ENCODE peak calls at places on chromosomes 6 and 20, in ten cellular contexts. One of them, this sample, is unnamed.

GRCh38 chr6:136696238-136696637 is 96.0 kb downstream of the MAP3K5 start:
- DNase-seq in AG04450: no peak
- DNase-seq in coronary artery: no peak
- DNase-seq in lower leg skin: no peak
- DNase-seq in AG09309: no peak
- DNase-seq in cardiac fibroblast: peak
- DNase-seq in endodermal cell: no peak
- DNase-seq in ovary: no peak
- DNase-seq in PC-3: no peak
- DNase-seq in spleen: no peak
- DNase-seq in this sample: no peak

GRCh38 chr20:49446808-49447207 is 35.7 kb downstream of the KCNB1 start:
- DNase-seq in coronary artery: peak
- DNase-seq in AG04450: no peak
- DNase-seq in endodermal cell: peak
- DNase-seq in PC-3: no peak
- DNase-seq in ovary: peak
- DNase-seq in spleen: no peak
- DNase-seq in lower leg skin: peak
- DNase-seq in AG09309: no peak
- DNase-seq in cardiac fibroblast: peak
- DNase-seq in this sample: no peak

GRCh38 chr20:38806855-38807655 is 1.6 kb downstream of the PPP1R16B start:
- DNase-seq in AG04450: no peak
- DNase-seq in PC-3: no peak
- DNase-seq in endodermal cell: peak
- DNase-seq in cardiac fibroblast: no peak
- DNase-seq in spleen: peak
- DNase-seq in ovary: no peak
- DNase-seq in coronary artery: no peak
- DNase-seq in lower leg skin: peak
- DNase-seq in AG09309: no peak
- DNase-seq in this sample: no peak

GRCh38 chr6:141955621-141956020 is 177.1 kb upstream of the GJE1 start:
- DNase-seq in lower leg skin: no peak
- DNase-seq in endodermal cell: no peak
- DNase-seq in PC-3: no peak
- DNase-seq in AG04450: no peak
- DNase-seq in coronary artery: no peak
- DNase-seq in cardiac fibroblast: no peak
- DNase-seq in AG09309: no peak
- DNase-seq in spleen: no peak
- DNase-seq in ovary: no peak
- DNase-seq in this sample: no peak

GRCh38 chr6:13615802-13616140 is 636 bp downstream of the NOL7 start:
- DNase-seq in spleen: peak
- DNase-seq in coronary artery: no peak
- DNase-seq in ovary: peak
- DNase-seq in AG09309: no peak
- DNase-seq in endodermal cell: peak
- DNase-seq in lower leg skin: peak
- DNase-seq in PC-3: peak
- DNase-seq in AG04450: no peak
- DNase-seq in cardiac fibroblast: no peak
- DNase-seq in this sample: peak

GRCh38 chr6:168794515-168794914 is 353.5 kb downstream of the SMOC2 start:
- DNase-seq in spleen: no peak
- DNase-seq in cardiac fibroblast: no peak
- DNase-seq in lower leg skin: no peak
- DNase-seq in AG04450: no peak
- DNase-seq in PC-3: no peak
- DNase-seq in ovary: no peak
- DNase-seq in AG09309: no peak
- DNase-seq in coronary artery: no peak
- DNase-seq in endodermal cell: peak
- DNase-seq in this sample: no peak

GRCh38 chr6:39100358-39100757 is 14.6 kb downstream of the SAYSD1 start:
- DNase-seq in PC-3: no peak
- DNase-seq in AG04450: no peak
- DNase-seq in cardiac fibroblast: no peak
- DNase-seq in endodermal cell: no peak
- DNase-seq in coronary artery: no peak
- DNase-seq in ovary: no peak
- DNase-seq in spleen: no peak
- DNase-seq in AG09309: no peak
- DNase-seq in lower leg skin: no peak
- DNase-seq in this sample: no peak

GRCh38 chr6:69937402-69938131 is 71.2 kb downstream of the COL19A1 start:
- DNase-seq in PC-3: no peak
- DNase-seq in spleen: no peak
- DNase-seq in coronary artery: no peak
- DNase-seq in AG09309: no peak
- DNase-seq in AG04450: no peak
- DNase-seq in lower leg skin: no peak
- DNase-seq in cardiac fibroblast: no peak
- DNase-seq in endodermal cell: no peak
- DNase-seq in ovary: no peak
- DNase-seq in this sample: no peak

GRCh38 chr6:134047124-134047523 is 5.3 kb downstream of the SLC2A12 start:
- DNase-seq in AG09309: no peak
- DNase-seq in cardiac fibroblast: no peak
- DNase-seq in endodermal cell: no peak
- DNase-seq in AG04450: no peak
- DNase-seq in spleen: no peak
- DNase-seq in coronary artery: no peak
- DNase-seq in lower leg skin: no peak
- DNase-seq in PC-3: no peak
- DNase-seq in ovary: no peak
- DNase-seq in this sample: no peak

GRCh38 chr6:16876201-16876600 is 114.9 kb upstream of the ATXN1 start:
- DNase-seq in spleen: no peak
- DNase-seq in lower leg skin: no peak
- DNase-seq in ovary: no peak
- DNase-seq in endodermal cell: no peak
- DNase-seq in AG09309: no peak
- DNase-seq in cardiac fibroblast: no peak
- DNase-seq in coronary artery: no peak
- DNase-seq in AG04450: no peak
- DNase-seq in PC-3: no peak
- DNase-seq in this sample: no peak

GRCh38 chr6:55528624-55529023 is 50.4 kb downstream of the HMGCLL1 start:
- DNase-seq in cardiac fibroblast: peak
- DNase-seq in PC-3: peak
- DNase-seq in lower leg skin: no peak
- DNase-seq in AG04450: peak
- DNase-seq in ovary: no peak
- DNase-seq in coronary artery: no peak
- DNase-seq in spleen: no peak
- DNase-seq in endodermal cell: peak
- DNase-seq in AG09309: no peak
- DNase-seq in this sample: no peak

GRCh38 chr6:144477396-144477795 is 192.3 kb downstream of the UTRN start:
- DNase-seq in cardiac fibroblast: peak
- DNase-seq in endodermal cell: no peak
- DNase-seq in PC-3: no peak
- DNase-seq in AG04450: no peak
- DNase-seq in ovary: no peak
- DNase-seq in AG09309: peak
- DNase-seq in lower leg skin: no peak
- DNase-seq in coronary artery: no peak
- DNase-seq in spleen: no peak
- DNase-seq in this sample: no peak

GRCh38 chr6:53526000-53526399 is 18.9 kb downstream of the GCLC start:
- DNase-seq in PC-3: no peak
- DNase-seq in spleen: no peak
- DNase-seq in coronary artery: no peak
- DNase-seq in ovary: no peak
- DNase-seq in endodermal cell: no peak
- DNase-seq in cardiac fibroblast: no peak
- DNase-seq in AG09309: no peak
- DNase-seq in lower leg skin: no peak
- DNase-seq in AG04450: no peak
- DNase-seq in this sample: no peak

GRCh38 chr6:85192186-85192585 is 257.7 kb upstream of the NT5E start:
- DNase-seq in coronary artery: no peak
- DNase-seq in endodermal cell: no peak
- DNase-seq in lower leg skin: no peak
- DNase-seq in AG09309: peak
- DNase-seq in ovary: no peak
- DNase-seq in cardiac fibroblast: peak
- DNase-seq in spleen: no peak
- DNase-seq in AG04450: no peak
- DNase-seq in PC-3: peak
- DNase-seq in this sample: no peak

GRCh38 chr6:10347561-10348327 is 67.1 kb downstream of the TFAP2A start:
- DNase-seq in coronary artery: no peak
- DNase-seq in PC-3: peak
- DNase-seq in AG09309: peak
- DNase-seq in endodermal cell: no peak
- DNase-seq in cardiac fibroblast: no peak
- DNase-seq in ovary: no peak
- DNase-seq in spleen: no peak
- DNase-seq in lower leg skin: no peak
- DNase-seq in AG04450: no peak
- DNase-seq in this sample: no peak

GRCh38 chr20:39269031-39269461 is 306.9 kb downstream of the DHX35 start:
- DNase-seq in coronary artery: no peak
- DNase-seq in spleen: peak
- DNase-seq in cardiac fibroblast: peak
- DNase-seq in endodermal cell: peak
- DNase-seq in AG09309: no peak
- DNase-seq in AG04450: no peak
- DNase-seq in ovary: peak
- DNase-seq in lower leg skin: peak
- DNase-seq in PC-3: peak
- DNase-seq in this sample: peak

GRCh38 chr6:41967312-41968287 is 26.0 kb upstream of the CCND3 start:
- DNase-seq in AG09309: no peak
- DNase-seq in AG04450: no peak
- DNase-seq in PC-3: peak
- DNase-seq in lower leg skin: peak
- DNase-seq in endodermal cell: peak
- DNase-seq in ovary: no peak
- DNase-seq in coronary artery: no peak
- DNase-seq in spleen: no peak
- DNase-seq in cardiac fibroblast: peak
- DNase-seq in this sample: no peak

GRCh38 chr20:57080796-57081195 is 185.6 kb downstream of the BMP7 start:
- DNase-seq in spleen: no peak
- DNase-seq in ovary: no peak
- DNase-seq in PC-3: peak
- DNase-seq in lower leg skin: no peak
- DNase-seq in cardiac fibroblast: no peak
- DNase-seq in coronary artery: no peak
- DNase-seq in AG04450: no peak
- DNase-seq in endodermal cell: no peak
- DNase-seq in AG09309: no peak
- DNase-seq in this sample: no peak
- TF ChIP-seq CTCF in spleen: no peak
- TF ChIP-seq CTCF in ovary: no peak
- TF ChIP-seq CTCF in PC-3: peak
- TF ChIP-seq CTCF in lower leg skin: no peak
- TF ChIP-seq CTCF in cardiac fibroblast: no peak
- TF ChIP-seq CTCF in coronary artery: no peak
- TF ChIP-seq CTCF in AG04450: no peak
- TF ChIP-seq CTCF in endodermal cell: peak
- TF ChIP-seq CTCF in AG09309: peak
- TF ChIP-seq CTCF in this sample: no peak

DNA sequence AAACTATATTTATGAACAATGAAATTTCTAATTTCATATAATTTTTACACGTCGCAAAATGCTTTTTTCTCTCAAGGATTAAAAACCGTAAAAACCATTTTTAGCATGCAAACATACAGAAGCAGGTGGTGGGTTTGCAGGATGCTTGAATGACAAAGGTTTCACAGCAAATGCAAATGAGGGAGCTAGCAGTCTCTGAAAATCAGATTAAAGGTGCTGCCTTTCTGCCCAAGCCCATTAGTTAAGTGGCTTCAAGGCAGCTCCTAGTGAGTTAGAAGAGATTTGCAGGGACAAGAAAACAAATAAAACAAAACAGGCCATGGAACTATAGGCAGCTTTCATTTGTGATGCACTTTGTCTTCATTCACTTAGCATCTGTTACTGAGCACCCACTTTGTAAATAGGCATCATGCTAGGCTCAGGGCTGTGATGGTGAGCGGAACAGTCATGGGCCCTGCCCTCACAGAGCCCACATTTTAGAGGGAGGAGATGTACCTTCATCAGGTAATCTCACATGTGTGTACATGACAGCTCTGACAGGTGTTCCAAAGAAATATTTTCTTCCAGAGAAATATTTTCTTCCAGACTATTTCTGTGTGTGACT is 29.5 kb downstream of the NAPB start:
- DNase-seq in AG09309: no peak
- DNase-seq in coronary artery: no peak
- DNase-seq in ovary: no peak
- DNase-seq in cardiac fibroblast: no peak
- DNase-seq in PC-3: no peak
- DNase-seq in AG04450: no peak
- DNase-seq in spleen: no peak
- DNase-seq in endodermal cell: no peak
- DNase-seq in lower leg skin: no peak
- DNase-seq in this sample: no peak
- H3K4me3 ChIP-seq in AG09309: no peak
- H3K4me3 ChIP-seq in coronary artery: no peak
- H3K4me3 ChIP-seq in ovary: no peak
- H3K4me3 ChIP-seq in cardiac fibroblast: no peak
- H3K4me3 ChIP-seq in PC-3: no peak
- H3K4me3 ChIP-seq in AG04450: no peak
- H3K4me3 ChIP-seq in spleen: no peak
- H3K4me3 ChIP-seq in endodermal cell: no peak
- H3K4me3 ChIP-seq in lower leg skin: no peak
- H3K4me3 ChIP-seq in this sample: no peak

GRCh38 chr6:43334466-43335095 is 26.0 kb upstream of the CRIP3 start:
- DNase-seq in cardiac fibroblast: peak
- DNase-seq in AG09309: peak
- DNase-seq in spleen: no peak
- DNase-seq in AG04450: peak
- DNase-seq in endodermal cell: peak
- DNase-seq in coronary artery: no peak
- DNase-seq in ovary: no peak
- DNase-seq in lower leg skin: no peak
- DNase-seq in PC-3: peak
- DNase-seq in this sample: no peak
- TF ChIP-seq CTCF in cardiac fibroblast: peak
- TF ChIP-seq CTCF in AG09309: peak
- TF ChIP-seq CTCF in spleen: peak
- TF ChIP-seq CTCF in AG04450: peak
- TF ChIP-seq CTCF in endodermal cell: peak
- TF ChIP-seq CTCF in coronary artery: peak
- TF ChIP-seq CTCF in ovary: no peak
- TF ChIP-seq CTCF in lower leg skin: no peak
- TF ChIP-seq CTCF in PC-3: peak
- TF ChIP-seq CTCF in this sample: peak

DNA sequence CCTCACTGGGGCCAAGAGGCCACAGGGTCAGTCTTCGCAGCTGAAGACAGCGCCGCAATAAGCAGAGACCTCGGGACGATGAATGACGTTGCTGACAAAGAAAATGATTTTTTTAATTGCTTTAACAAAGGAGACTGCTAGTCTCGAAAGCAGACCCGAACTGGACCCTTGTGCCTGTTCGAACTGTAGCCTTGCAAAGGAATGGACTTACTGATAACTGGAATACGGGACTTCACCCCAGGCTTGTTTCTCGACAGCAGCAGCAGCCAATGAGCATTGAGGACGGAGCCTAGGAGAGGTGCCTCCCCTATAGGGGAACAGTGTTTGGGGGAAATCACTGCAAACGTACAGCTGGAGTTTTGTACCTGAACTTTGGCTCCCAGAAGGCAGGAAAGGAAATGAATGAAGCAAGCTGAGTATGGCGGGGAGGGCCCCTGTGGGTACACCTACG is 1.3 kb upstream of the TAF4 start:
- DNase-seq in PC-3: no peak
- DNase-seq in AG04450: no peak
- DNase-seq in cardiac fibroblast: peak
- DNase-seq in AG09309: no peak
- DNase-seq in lower leg skin: no peak
- DNase-seq in spleen: peak
- DNase-seq in coronary artery: no peak
- DNase-seq in ovary: peak
- DNase-seq in endodermal cell: peak
- DNase-seq in this sample: no peak
- H3K4me3 ChIP-seq in PC-3: peak
- H3K4me3 ChIP-seq in AG04450: peak
- H3K4me3 ChIP-seq in cardiac fibroblast: peak
- H3K4me3 ChIP-seq in AG09309: no peak
- H3K4me3 ChIP-seq in lower leg skin: peak
- H3K4me3 ChIP-seq in spleen: peak
- H3K4me3 ChIP-seq in coronary artery: peak
- H3K4me3 ChIP-seq in ovary: peak
- H3K4me3 ChIP-seq in endodermal cell: peak
- H3K4me3 ChIP-seq in this sample: peak